ENCODE peak calls at places on chromosomes 7 and 10, in four cellular contexts. U is H9, S is NCI-H460, R is EL. V is an unnamed sample.

GRCh38 chr7:29285451-29285807 is 90.9 kb downstream of the CHN2 start:
- DNase-seq in U (no peak), S (no peak), R (peak; percentile 73), V (peak; percentile 99)

GRCh38 chr10:31929986-31930675 is 1.5 kb upstream of the ARHGAP12 start:
- DNase-seq in U (no peak), S (no peak), R (peak; percentile 26), V (no peak)

GRCh38 chr7:55060690-55061414 is 42.0 kb downstream of the EGFR start:
- DNase-seq in U (no peak), S (no peak), R (peak; percentile 42), V (peak; percentile 48)

GRCh38 chr10:123229927-123230630 is 75.9 kb downstream of the BUB3 start:
- DNase-seq in U (no peak), S (no peak), R (no peak), V (peak; percentile 29)

GRCh38 chr10:121886997-121887622 is 40.7 kb downstream of the ATE1 start:
- DNase-seq in U (peak; percentile 75), S (peak; percentile 53), R (peak; percentile 52), V (peak; percentile 1)

GRCh38 chr10:113180401-113181154 is 230.5 kb downstream of the TCF7L2 start:
- DNase-seq in U (no peak), S (no peak), R (no peak), V (no peak)

GRCh38 chr7:34296663-34297062 is 361.4 kb upstream of the NPSR1 start:
- DNase-seq in U (no peak), S (no peak), R (peak; percentile 47), V (peak; percentile 58)

GRCh38 chr7:157299613-157300405 is 37.0 kb upstream of the DNAJB6 start:
- DNase-seq in U (no peak), S (peak; percentile 46), R (no peak), V (peak; percentile 94)

GRCh38 chr7:38394703-38395102 is 121.3 kb upstream of the TARP start:
- DNase-seq in U (no peak), S (no peak), R (no peak), V (no peak)

GRCh38 chr7:73703985-73704639 is 15.4 kb downstream of the STX1A start:
- DNase-seq in U (peak; percentile 96), S (peak; percentile 74), R (no peak), V (no peak)

GRCh38 chr10:79132681-79133381 is 64.1 kb downstream of the ZMIZ1 start:
- DNase-seq in U (no peak), S (no peak), R (no peak), V (no peak)

GRCh38 chr7:135994466-135995205 is 17.5 kb upstream of the MTPN start:
- DNase-seq in U (no peak), S (no peak), R (peak; percentile 25), V (no peak)

GRCh38 chr10:80165173-80165572 is 32.6 kb downstream of the PLAC9 start:
- DNase-seq in U (no peak), S (no peak), R (peak; percentile 67), V (peak; percentile 67)

GRCh38 chr10:35378547-35379210 is 42.4 kb downstream of the CCNY start:
- DNase-seq in U (no peak), S (no peak), R (peak; percentile 48), V (no peak)

GRCh38 chr7:31105256-31105950 is 53.3 kb downstream of the ADCYAP1R1 start:
- DNase-seq in U (peak; percentile 20), S (no peak), R (no peak), V (no peak)

GRCh38 chr7:129969881-129970446 is 17.2 kb upstream of the UBE2H start:
- DNase-seq in U (no peak), S (peak; percentile 67), R (peak; percentile 88), V (peak; percentile 97)

GRCh38 chr10:73190188-73190587 is 22.3 kb downstream of the FAM149B1 start:
- DNase-seq in U (no peak), S (no peak), R (no peak), V (no peak)

GRCh38 chr10:48605786-48606529 is 1.1 kb upstream of the ARHGAP22 start:
- DNase-seq in U (no peak), S (no peak), R (peak; percentile 65), V (no peak)

GRCh38 chr7:151403764-151404163 is 6.1 kb downstream of the WDR86 start:
- DNase-seq in U (no peak), S (no peak), R (no peak), V (no peak)

V was measured in NCI-H226.